ENCODE peak calls at places on chromosomes 11 and 22, in nine cellular contexts. E is EH; O is DMS53; Y is naive thymus-derived CD4-positive, alpha-beta T cell; X is T-helper 2 cell; J is heart left ventricle; A is cardiac fibroblast; W is IMR-90; P is H9. M is an unnamed sample.

GRCh38 chr22:25845985-25846745 is 104.2 kb downstream of the MYO18B start:
- DNase-seq in E (no peak), O (no peak), Y (no peak), X (no peak), J (no peak), A (no peak), W (no peak), P (no peak), M (peak; percentile 34)

GRCh38 chr11:623999-624704 is 603 bp downstream of the CDHR5 start:
- DNase-seq in E (peak; percentile 45), O (no peak), Y (no peak), X (no peak), J (no peak), A (no peak), W (no peak), P (no peak), M (peak; percentile 69)

GRCh38 chr11:1767399-1768140 is 3.8 kb upstream of the CTSD start:
- DNase-seq in E (no peak), O (no peak), Y (no peak), X (no peak), J (peak; percentile 56), A (no peak), W (no peak), P (no peak), M (no peak)

GRCh38 chr11:27385245-27385644 is 22.2 kb upstream of the CCDC34 start:
- DNase-seq in E (peak; percentile 87), O (no peak), Y (no peak), X (no peak), J (no peak), A (peak; percentile 86), W (peak; percentile 82), P (no peak), M (peak; percentile 87)

GRCh38 chr22:22657712-22658111 is 13.3 kb downstream of the GGTLC2 start:
- DNase-seq in E (no peak), O (no peak), Y (no peak), X (no peak), J (no peak), A (no peak), W (no peak), P (no peak), M (no peak)

GRCh38 chr11:102590646-102591045 is 34.5 kb downstream of the MMP20 start:
- DNase-seq in E (no peak), O (no peak), Y (no peak), X (no peak), J (no peak), A (no peak), W (no peak), P (no peak), M (no peak)

GRCh38 chr22:47067331-47067890 is 305.0 kb downstream of the TBC1D22A start:
- DNase-seq in E (no peak), O (no peak), Y (no peak), X (no peak), J (no peak), A (no peak), W (no peak), P (peak; percentile 19), M (no peak)

GRCh38 chr11:88683024-88683423 is 345.5 kb upstream of the CTSC start:
- DNase-seq in E (no peak), O (no peak), Y (no peak), X (no peak), J (no peak), A (no peak), W (no peak), P (no peak), M (no peak)

GRCh38 chr22:19821523-19822300 is 33.0 kb downstream of the GNB1L start:
- DNase-seq in E (no peak), O (no peak), Y (no peak), X (no peak), J (peak; percentile 53), A (no peak), W (no peak), P (peak; percentile 24), M (no peak)

GRCh38 chr11:44527476-44527875 is 38.0 kb upstream of the CD82 start:
- DNase-seq in E (no peak), O (no peak), Y (no peak), X (no peak), J (no peak), A (no peak), W (no peak), P (no peak), M (no peak)

GRCh38 chr22:27866136-27867091 is 52.6 kb downstream of the PITPNB start:
- DNase-seq in E (peak; percentile 95), O (peak; percentile 6), Y (no peak), X (no peak), J (no peak), A (peak; percentile 91), W (peak; percentile 99), P (no peak), M (peak; percentile 98)

GRCh38 chr11:76217653-76218160 is 11.4 kb upstream of the WNT11 start:
- DNase-seq in E (no peak), O (peak; percentile 94), Y (no peak), X (no peak), J (peak; percentile 26), A (no peak), W (no peak), P (no peak), M (no peak)

GRCh38 chr22:18024276-18024939 is at the start of gene MICAL3:
- DNase-seq in E (peak; percentile 72), O (peak; percentile 78), Y (peak; percentile 50), X (peak; percentile 46), J (peak; percentile 78), A (peak; percentile 65), W (peak; percentile 64), P (peak; percentile 39), M (peak; percentile 80)

GRCh38 chr11:10125522-10126133 is 168.4 kb downstream of the SBF2 start:
- DNase-seq in E (no peak), O (no peak), Y (no peak), X (no peak), J (no peak), A (peak; percentile 55), W (peak; percentile 13), P (no peak), M (no peak)

GRCh38 chr11:64935634-64936081 is at the start of gene GPHA2:
- DNase-seq in E (peak; percentile 38), O (no peak), Y (no peak), X (no peak), J (no peak), A (peak; percentile 36), W (no peak), P (peak; percentile 91), M (no peak)

GRCh38 chr11:72354356-72355115 is 79.8 kb downstream of the CLPB start:
- DNase-seq in E (no peak), O (peak; percentile 89), Y (no peak), X (no peak), J (no peak), A (no peak), W (peak; percentile 31), P (peak; percentile 59), M (peak; percentile 59)

GRCh38 chr11:118057424-118058145 is 19.3 kb upstream of the TMPRSS4 start:
- DNase-seq in E (no peak), O (no peak), Y (no peak), X (no peak), J (no peak), A (no peak), W (no peak), P (no peak), M (no peak)

GRCh38 chr11:47408598-47409439 is 429 bp downstream of the SLC39A13 start:
- DNase-seq in E (peak; percentile 91), O (peak; percentile 54), Y (peak; percentile 24), X (no peak), J (no peak), A (peak; percentile 83), W (peak; percentile 87), P (peak; percentile 36), M (peak; percentile 94)

GRCh38 chr11:14644396-14645246 is 1.0 kb downstream of the PDE3B start:
- DNase-seq in E (peak; percentile 9), O (peak; percentile 80), Y (no peak), X (peak; percentile 23), J (no peak), A (peak; percentile 13), W (no peak), P (peak; percentile 63), M (peak; percentile 5)

GRCh38 chr11:117259417-117259816 is 26.9 kb downstream of the RNF214 start:
- DNase-seq in E (peak; percentile 86), O (no peak), Y (no peak), X (no peak), J (no peak), A (peak; percentile 57), W (peak; percentile 79), P (no peak), M (peak; percentile 72)

GRCh38 chr22:24156915-24157782 is 24.1 kb upstream of the SUSD2 start:
- DNase-seq in E (peak; percentile 85), O (peak; percentile 87), Y (peak; percentile 86), X (peak; percentile 84), J (peak; percentile 91), A (peak; percentile 75), W (peak; percentile 64), P (peak; percentile 95), M (peak; percentile 92)

GRCh38 chr22:20429254-20430100 is 8.1 kb downstream of the SCARF2 start:
- DNase-seq in E (no peak), O (peak; percentile 60), Y (peak; percentile 75), X (peak; percentile 78), J (peak; percentile 87), A (no peak), W (no peak), P (peak; percentile 90), M (no peak)

GRCh38 chr22:19504900-19505734 is 19.1 kb downstream of the CLDN5 start:
- DNase-seq in E (no peak), O (no peak), Y (peak; percentile 16), X (no peak), J (no peak), A (no peak), W (no peak), P (no peak), M (no peak)